ENCODE peak calls at places on chromosomes 6 and 20, in four cellular contexts. V is K562, Z is HepG2, Y is GM12878. C is an unnamed sample.

GRCh38 chr20:34437330-34437986 is 74.4 kb downstream of the ITCH start:
- DNase-seq in V (no peak), Z (no peak), Y (no peak), C (no peak)

GRCh38 chr6:20688710-20689500 is 154.6 kb downstream of the CDKAL1 start:
- DNase-seq in V (no peak), Z (no peak), Y (peak; percentile 59), C (no peak)

GRCh38 chr20:54680872-54681297 is 205.5 kb downstream of the DOK5 start:
- DNase-seq in V (peak; percentile 15), Z (peak; percentile 65), Y (no peak), C (peak; percentile 70)

GRCh38 chr6:143262037-143262436 is 188.5 kb downstream of the ADAT2 start:
- DNase-seq in V (no peak), Z (no peak), Y (no peak), C (no peak)

GRCh38 chr6:82750570-82750969 is 315.1 kb downstream of the UBE3D start:
- DNase-seq in V (no peak), Z (no peak), Y (no peak), C (no peak)

GRCh38 chr20:59818911-59819310 is 114.5 kb downstream of the SYCP2 start:
- DNase-seq in V (no peak), Z (no peak), Y (no peak), C (no peak)

GRCh38 chr6:254011-254410 is 38.3 kb upstream of the DUSP22 start:
- DNase-seq in V (no peak), Z (no peak), Y (no peak), C (no peak)

GRCh38 chr20:17538517-17539170 is 7.5 kb upstream of the BFSP1 start:
- DNase-seq in V (peak; percentile 16), Z (no peak), Y (peak; percentile 21), C (no peak)

GRCh38 chr6:105991561-105992314 is 94.4 kb upstream of the PRDM1 start:
- DNase-seq in V (peak; percentile 20), Z (peak; percentile 5), Y (no peak), C (no peak)

GRCh38 chr6:139903411-139904157 is 529.1 kb upstream of the CITED2 start:
- DNase-seq in V (no peak), Z (no peak), Y (peak; percentile 75), C (no peak)

GRCh38 chr6:72946766-72947165 is 278.5 kb downstream of the KHDC1L start:
- DNase-seq in V (no peak), Z (peak; percentile 3), Y (no peak), C (no peak)

GRCh38 chr20:44010162-44010704 is 95.6 kb downstream of the TOX2 start:
- DNase-seq in V (peak; percentile 80), Z (no peak), Y (no peak), C (no peak)

GRCh38 chr20:63500902-63501817 is 2.3 kb upstream of the EEF1A2 start:
- DNase-seq in V (no peak), Z (no peak), Y (no peak), C (no peak)

GRCh38 chr20:35318502-35319157 is 26.4 kb upstream of the FAM83C start:
- DNase-seq in V (no peak), Z (peak; percentile 71), Y (no peak), C (no peak)

GRCh38 chr6:45369870-45370269 is 7.9 kb downstream of the SUPT3H start:
- DNase-seq in V (no peak), Z (no peak), Y (no peak), C (no peak)

GRCh38 chr6:112252571-112253504 is 1.5 kb downstream of the LAMA4 start:
- DNase-seq in V (no peak), Z (no peak), Y (no peak), C (no peak)

GRCh38 chr20:32018269-32019155 is 8.3 kb downstream of the CCM2L start:
- DNase-seq in V (peak; percentile 88), Z (peak; percentile 76), Y (no peak), C (peak; percentile 99)

GRCh38 chr6:136737343-136738177 is 54.7 kb downstream of the MAP3K5 start:
- DNase-seq in V (peak; percentile 55), Z (no peak), Y (no peak), C (no peak)

GRCh38 chr20:32050851-32051556 is 1.0 kb upstream of the HCK start:
- DNase-seq in V (no peak), Z (no peak), Y (no peak), C (peak; percentile 69)

GRCh38 chr20:17766226-17766625 is 66.5 kb downstream of the BANF2 start:
- DNase-seq in V (no peak), Z (no peak), Y (no peak), C (no peak)

GRCh38 chr20:43991982-43992381 is 77.3 kb downstream of the TOX2 start:
- DNase-seq in V (no peak), Z (no peak), Y (no peak), C (no peak)

GRCh38 chr6:44739163-44739562 is 351.7 kb downstream of the CDC5L start:
- DNase-seq in V (no peak), Z (no peak), Y (no peak), C (no peak)

GRCh38 chr6:112979830-112980229 is 632.7 kb downstream of the RFPL4B start:
- DNase-seq in V (no peak), Z (no peak), Y (no peak), C (no peak)

GRCh38 chr6:47059216-47059885 is 17.2 kb upstream of the ADGRF1 start:
- DNase-seq in V (no peak), Z (no peak), Y (no peak), C (no peak)
- TF ChIP-seq HDAC6 in V (no peak), Z (no peak), Y (no peak), C (no peak)

GRCh38 chr20:62362590-62362940 is 4.5 kb downstream of the LAMA5 start:
- DNase-seq in V (no peak), Z (no peak), Y (no peak), C (no peak)

GRCh38 chr20:62362991-62363919 is 3.9 kb downstream of the LAMA5 start:
- DNase-seq in V (no peak), Z (no peak), Y (no peak), C (no peak)

GRCh38 chr20:62361799-62362589 is 5.1 kb downstream of the LAMA5 start:
- DNase-seq in V (no peak), Z (peak; percentile 60), Y (no peak), C (peak; percentile 90)

GRCh38 chr20:62359491-62360121 is 7.5 kb downstream of the LAMA5 start:
- DNase-seq in V (peak; percentile 36), Z (no peak), Y (no peak), C (no peak)

DNA sequence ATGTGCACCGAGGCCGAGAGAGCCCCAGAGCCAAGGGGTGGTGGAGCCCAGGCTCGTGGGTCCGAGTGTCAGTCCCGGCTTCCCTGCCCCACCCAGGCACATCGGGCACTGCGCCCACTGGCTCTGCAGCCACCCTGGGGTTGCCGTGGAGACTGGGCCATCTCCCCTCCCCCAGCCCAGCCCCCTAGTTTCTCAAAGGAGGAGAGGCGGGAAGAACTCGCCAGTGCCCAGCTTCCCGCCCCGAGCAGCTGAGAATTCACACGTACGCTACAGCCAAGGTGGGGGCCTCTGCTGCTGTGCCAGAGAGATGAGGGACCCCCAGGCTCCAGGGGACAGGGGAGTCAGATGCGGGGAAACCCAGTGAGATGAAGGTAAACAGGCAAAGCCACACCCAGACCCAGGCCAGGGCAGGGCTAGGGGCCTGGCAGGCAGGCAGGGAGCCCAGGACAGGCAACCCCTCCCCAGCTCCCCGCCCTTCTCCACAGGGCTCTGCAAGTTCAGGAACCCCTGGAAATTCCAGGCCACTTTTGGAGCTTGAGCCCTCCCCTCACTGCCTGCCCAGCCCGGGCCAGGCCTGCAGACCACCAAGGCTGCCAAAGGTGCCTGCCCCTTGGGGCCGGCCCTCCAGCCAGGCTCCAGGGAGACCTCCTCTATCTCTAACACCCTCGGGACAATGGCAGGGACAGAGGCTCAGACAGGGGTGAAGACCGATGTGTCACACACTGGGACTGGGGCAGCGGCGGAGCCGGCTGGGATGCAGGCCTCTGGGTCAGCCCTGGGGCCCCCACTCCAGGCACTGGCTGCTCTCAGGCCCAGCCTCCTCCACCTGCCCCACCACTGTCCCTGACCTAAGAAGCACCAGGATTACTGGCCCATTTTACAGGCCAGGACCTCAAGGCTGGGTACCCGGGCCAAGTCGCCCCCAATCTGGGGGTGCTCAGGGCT is 6.0 kb downstream of the LAMA5 start:
- DNase-seq in V (no peak), Z (no peak), Y (no peak), C (no peak)
- TF ChIP-seq HDAC6 in V (no peak), Z (no peak), Y (no peak), C (no peak)

DNA sequence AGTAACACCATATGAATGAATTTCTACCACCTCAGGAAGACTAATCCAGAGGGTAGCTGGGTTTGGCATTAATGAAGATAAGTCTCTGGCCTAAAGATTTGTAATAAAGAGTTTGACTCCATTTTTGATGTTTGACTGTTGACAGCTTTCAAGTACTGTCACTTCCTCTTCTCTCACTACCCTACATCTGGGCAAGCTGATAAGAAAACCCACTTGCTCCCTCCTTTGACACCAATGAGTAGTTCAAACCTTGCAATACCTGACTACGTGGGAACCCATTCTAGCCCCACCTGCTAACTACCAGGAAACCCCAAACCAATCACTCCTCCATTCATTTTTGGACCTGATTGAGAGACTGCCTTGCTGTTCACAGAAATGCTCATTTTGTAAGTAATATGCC is 621.5 kb downstream of the TENT5A start:
- DNase-seq in V (no peak), Z (no peak), Y (no peak), C (no peak)
- TF ChIP-seq HDAC6 in V (no peak), Z (no peak), Y (no peak), C (no peak)

GRCh38 chr6:134317471-134318131 is at the start of gene SGK1:
- DNase-seq in V (no peak), Z (no peak), Y (no peak), C (no peak)
- TF ChIP-seq HDAC6 in V (no peak), Z (no peak), Y (peak; percentile 56), C (no peak)

DNA sequence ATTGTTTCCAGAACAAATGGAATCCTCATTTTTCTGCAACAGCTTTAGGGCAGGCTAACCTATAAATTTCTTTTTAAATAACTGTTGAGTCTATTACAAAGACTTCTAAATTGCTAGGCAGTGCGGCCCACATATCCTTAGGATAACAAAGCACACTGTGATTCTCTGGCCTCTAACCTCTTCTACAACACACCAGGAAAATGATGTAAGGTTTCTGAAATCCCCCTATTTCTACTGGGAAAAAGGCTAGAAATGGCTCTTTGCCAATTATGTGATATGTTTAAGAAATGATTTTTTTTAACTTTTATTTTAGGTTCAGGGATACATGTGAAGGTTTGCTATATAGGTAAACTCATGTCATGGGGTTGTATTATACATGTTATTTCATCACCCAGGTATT is 17.3 kb upstream of the NT5E start:
- DNase-seq in V (no peak), Z (no peak), Y (no peak), C (no peak)
- TF ChIP-seq HDAC6 in V (no peak), Z (no peak), Y (no peak), C (no peak)

GRCh38 chr6:157244780-157245179 is 78.5 kb downstream of the TMEM242 start:
- DNase-seq in V (no peak), Z (no peak), Y (no peak), C (no peak)

GRCh38 chr6:157246048-157246630 is 77.2 kb downstream of the TMEM242 start:
- DNase-seq in V (no peak), Z (no peak), Y (no peak), C (no peak)

GRCh38 chr6:157242791-157243190 is 80.5 kb downstream of the TMEM242 start:
- DNase-seq in V (no peak), Z (no peak), Y (no peak), C (no peak)

GRCh38 chr6:157245486-157245885 is 77.8 kb downstream of the TMEM242 start:
- DNase-seq in V (no peak), Z (no peak), Y (no peak), C (no peak)

DNA sequence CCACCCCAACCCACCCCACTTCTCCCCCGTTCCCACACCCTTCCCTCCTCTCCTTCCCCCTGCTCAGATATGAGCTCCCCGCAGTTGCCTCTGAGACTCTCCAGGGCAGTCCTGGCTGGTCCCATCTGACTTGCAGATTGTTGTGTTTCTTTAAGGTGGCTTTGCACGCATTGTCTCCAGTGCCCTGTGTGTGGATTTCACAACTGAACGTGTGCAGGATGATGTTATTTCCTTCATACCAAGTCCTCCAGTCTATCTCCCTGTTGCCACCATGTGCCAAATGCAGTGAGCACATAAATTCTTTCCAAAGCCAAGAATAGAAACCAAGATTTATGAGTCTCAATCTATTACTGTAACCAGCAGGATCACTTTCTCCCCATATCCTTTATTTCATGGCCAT is 79.1 kb downstream of the TMEM242 start:
- DNase-seq in V (no peak), Z (no peak), Y (no peak), C (no peak)
- TF ChIP-seq HDAC6 in V (no peak), Z (no peak), Y (no peak), C (no peak)